ENCODE peak calls at places on chromosome 11, in five cellular contexts. H, W, G, R and X are unnamed samples. For H3K4me1, the result is how much of the 10 kb centered on the place peaks cover.

GRCh38 chr11:96227244-96227643 is 115.8 kb downstream of the MAML2 start:
- DNase-seq in G (no peak), W (no peak), H (no peak), R (no peak), X (no peak)

GRCh38 chr11:128462802-128463385 is 124.5 kb downstream of the ETS1 start:
- DNase-seq in W (no peak), G (no peak), H (no peak), R (no peak), X (no peak)

GRCh38 chr11:102312656-102313055 is 4.6 kb upstream of the BIRC3 start:
- DNase-seq in W (no peak), R (no peak), H (no peak), G (no peak), X (no peak)

GRCh38 chr11:126890561-126890960 is 110.0 kb downstream of the KIRREL3 start:
- DNase-seq in W (no peak), G (no peak), R (no peak), H (no peak), X (no peak)

GRCh38 chr11:93765551-93765950 is 18.5 kb upstream of the MED17 start:
- DNase-seq in H (no peak), W (no peak), R (no peak), G (no peak), X (no peak)

GRCh38 chr11:65150513-65151271 is 16.4 kb upstream of the SYVN1 start:
- DNase-seq in H (no peak), G (peak), R (peak), W (no peak), X (no peak)

GRCh38 chr11:18236664-18237356 is at the start of gene SAA4:
- DNase-seq in R (no peak), W (no peak), H (no peak), G (no peak), X (no peak)

GRCh38 chr11:127017482-127017881 is 16.9 kb upstream of the KIRREL3 start:
- DNase-seq in G (no peak), H (no peak), R (peak), W (no peak), X (peak)

GRCh38 chr11:128061321-128061871 is 526.0 kb downstream of the ETS1 start:
- DNase-seq in G (no peak), W (no peak), H (no peak), R (peak), X (no peak)

DNA sequence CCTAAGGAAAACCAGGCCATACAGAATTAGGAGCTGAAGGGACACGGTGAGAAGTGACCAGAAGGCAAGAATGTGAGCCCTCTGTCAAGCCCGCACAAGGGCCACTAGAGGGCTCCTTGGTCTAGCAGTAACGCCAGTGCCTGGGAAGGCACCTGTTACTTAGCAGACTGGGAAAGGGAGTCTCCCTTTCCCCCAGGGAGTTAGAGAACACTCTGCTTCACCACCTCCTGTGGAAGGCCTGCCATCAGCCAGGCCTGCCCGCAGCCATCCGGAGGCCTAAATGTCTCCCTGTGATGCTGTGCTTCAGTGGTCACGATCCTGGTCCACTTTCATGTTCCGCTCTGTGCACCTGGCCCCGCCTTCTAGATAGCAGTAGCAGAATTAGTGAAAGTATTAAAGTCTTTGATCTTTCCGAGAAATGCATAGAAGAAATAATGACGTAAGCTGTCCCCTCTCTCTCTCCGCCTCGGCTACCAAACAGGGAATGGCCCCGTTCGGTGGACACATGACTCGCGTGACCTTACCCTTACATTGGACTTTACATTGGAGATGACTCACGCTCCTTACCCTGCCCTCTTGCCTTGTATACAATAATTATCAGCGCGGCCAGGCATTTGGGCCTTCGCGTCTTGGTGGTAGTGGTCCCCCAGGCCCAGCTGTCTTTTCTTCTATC is 10.7 kb upstream of the GSTP1 start:
- DNase-seq in W (no peak), H (peak), R (peak), G (no peak), X (peak)
- H3K4me3 ChIP-seq in W (no peak), H (no peak), R (no peak), G (no peak), X (peak)

GRCh38 chr11:73317373-73317772 is 9.3 kb downstream of the ARHGEF17 start:
- DNase-seq in H (no peak), R (no peak), G (no peak), W (no peak), X (no peak)
- H3K4me1 ChIP-seq in H (under half), R (half or more), G (under half), W (under half), X (under half)

DNA sequence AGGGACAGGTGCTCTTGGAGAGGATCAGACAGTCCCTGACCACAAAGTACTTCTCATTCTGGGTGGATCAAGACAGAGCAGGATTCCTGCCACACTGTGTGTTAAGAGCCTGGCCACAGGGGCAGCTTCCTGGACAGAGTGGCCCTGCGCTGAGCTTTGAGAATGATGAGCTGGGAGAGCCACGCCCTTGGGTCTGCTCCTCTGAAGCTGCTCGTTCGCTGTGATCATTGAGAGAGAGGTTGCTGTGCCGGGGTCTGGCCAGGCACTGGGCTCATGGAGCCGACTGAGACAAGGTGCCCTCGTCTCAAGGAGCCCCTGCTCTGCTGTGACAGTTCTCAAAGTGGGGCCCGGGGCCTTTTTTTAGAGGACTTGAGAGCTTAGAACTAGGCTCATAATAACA is 1.4 kb upstream of the MFRP start:
- DNase-seq in H (no peak), R (no peak), W (no peak), G (no peak), X (no peak)
- H3K4me3 ChIP-seq in H (no peak), R (no peak), W (no peak), G (no peak), X (no peak)

GRCh38 chr11:95100856-95101507 is 11.3 kb downstream of the ENDOD1 start:
- DNase-seq in H (no peak), R (no peak), G (no peak), W (no peak), X (no peak)
- H3K4me1 ChIP-seq in H (under half), R (under half), G (under half), W (under half), X (under half)